ENCODE peak calls at places on chromosomes 13 and 19, in eight cellular contexts. L, F, Y, P, W, D, Z and B are unnamed samples.
A peak's percentile ranks its signal among the peaks of the same experiment; 100 is the strongest.

GRCh38 chr19:7778081-7778480 is 15.0 kb downstream of the CLEC4M start:
- DNase-seq in L (no peak), F (no peak), Y (no peak), P (peak; percentile 15), W (no peak), D (no peak), Z (peak; percentile 18), B (no peak)

GRCh38 chr13:66994097-66994496 is 236.0 kb downstream of the PCDH9 start:
- DNase-seq in L (peak; percentile 85), F (no peak), Y (peak; percentile 51), P (peak; percentile 72), W (no peak), D (peak; percentile 29), Z (peak; percentile 79), B (peak; percentile 81)

GRCh38 chr19:50838239-50838638 is 4.9 kb upstream of the KLK15 start:
- DNase-seq in L (no peak), F (peak; percentile 44), Y (no peak), P (no peak), W (no peak), D (no peak), Z (no peak), B (no peak)

GRCh38 chr19:42693760-42694350 is 46.4 kb downstream of the PSG3 start:
- DNase-seq in L (no peak), F (no peak), Y (no peak), P (peak; percentile 31), W (no peak), D (no peak), Z (no peak), B (no peak)

GRCh38 chr13:78160793-78161192 is 242.2 kb upstream of the EDNRB start:
- DNase-seq in L (no peak), F (no peak), Y (no peak), P (no peak), W (no peak), D (no peak), Z (no peak), B (no peak)

GRCh38 chr19:4115050-4115817 is 8.7 kb downstream of the MAP2K2 start:
- DNase-seq in L (no peak), F (no peak), Y (no peak), P (no peak), W (no peak), D (no peak), Z (no peak), B (no peak)

GRCh38 chr13:38417241-38417640 is 67.6 kb downstream of the UFM1 start:
- DNase-seq in L (no peak), F (no peak), Y (no peak), P (no peak), W (no peak), D (no peak), Z (no peak), B (no peak)

GRCh38 chr19:52898101-52898500 is 666 bp upstream of the ZNF320 start:
- DNase-seq in L (peak; percentile 54), F (no peak), Y (peak; percentile 14), P (peak; percentile 3), W (no peak), D (no peak), Z (no peak), B (no peak)

GRCh38 chr19:13060233-13060963 is 42.3 kb downstream of the LYL1 start:
- DNase-seq in L (peak; percentile 56), F (no peak), Y (no peak), P (no peak), W (no peak), D (no peak), Z (peak; percentile 75), B (no peak)

GRCh38 chr19:6712692-6713670 is 7.5 kb downstream of the C3 start:
- DNase-seq in L (no peak), F (no peak), Y (no peak), P (no peak), W (no peak), D (no peak), Z (no peak), B (peak; percentile 45)

GRCh38 chr19:18433735-18434398 is 4.1 kb downstream of the ISYNA1 start:
- DNase-seq in L (peak; percentile 82), F (no peak), Y (no peak), P (no peak), W (no peak), D (no peak), Z (no peak), B (no peak)

GRCh38 chr19:44728178-44728577 is 20.3 kb upstream of the BCL3 start:
- DNase-seq in L (no peak), F (no peak), Y (no peak), P (no peak), W (no peak), D (no peak), Z (no peak), B (no peak)

GRCh38 chr13:49443689-49444516 is at the start of the genes CAB39L and SETDB2:
- DNase-seq in L (peak; percentile 95), F (peak; percentile 100), Y (peak; percentile 99), P (peak; percentile 100), W (peak; percentile 98), D (peak; percentile 98), Z (peak; percentile 100), B (peak; percentile 99)

GRCh38 chr19:53877361-53877766 is 4.6 kb upstream of the PRKCG start:
- DNase-seq in L (no peak), F (no peak), Y (no peak), P (no peak), W (no peak), D (no peak), Z (no peak), B (no peak)

GRCh38 chr13:114269281-114269770 is 12.1 kb upstream of the UPF3A start:
- DNase-seq in L (no peak), F (no peak), Y (no peak), P (no peak), W (no peak), D (no peak), Z (no peak), B (no peak)
- H3K4me1 ChIP-seq in L (no peaks in the 10 kb centered on the region), F (no peaks in the 10 kb centered on the region), Y (no peaks in the 10 kb centered on the region), P (no peaks in the 10 kb centered on the region), W (no peaks in the 10 kb centered on the region), D (no peaks in the 10 kb centered on the region), Z (no peaks in the 10 kb centered on the region), B (no peaks in the 10 kb centered on the region)

GRCh38 chr13:40390290-40391008 is 276.0 kb downstream of the FOXO1 start:
- DNase-seq in L (no peak), F (no peak), Y (no peak), P (no peak), W (no peak), D (no peak), Z (no peak), B (no peak)
- TF ChIP-seq CTCF in L (peak; percentile 9), F (no peak), Y (no peak), P (no peak), W (no peak), D (no peak), Z (no peak), B (no peak)

DNA sequence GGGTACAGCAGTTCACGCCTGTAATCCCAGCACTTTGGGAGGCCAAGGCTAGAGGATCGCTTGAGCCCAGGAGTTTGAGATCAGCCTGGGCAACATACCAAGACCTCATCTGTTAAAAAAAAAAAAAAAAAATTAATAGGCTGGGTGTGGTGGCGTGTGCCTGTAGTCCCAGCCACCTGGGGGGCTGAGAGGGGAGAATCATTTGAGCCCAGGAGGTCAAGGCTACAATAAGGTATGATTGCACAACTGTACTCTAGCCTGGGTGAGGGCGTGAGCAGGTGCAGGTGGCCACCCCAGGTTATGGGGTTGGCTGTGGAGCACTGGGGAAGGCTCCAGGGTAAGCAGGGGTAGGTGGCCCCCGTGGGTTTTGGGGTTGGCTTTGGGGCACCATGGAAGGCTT is 33.9 kb downstream of the MCF2L start:
- DNase-seq in L (no peak), F (no peak), Y (no peak), P (no peak), W (no peak), D (no peak), Z (no peak), B (no peak)
- H3K4me1 ChIP-seq in L (peaks cover 4% of the 10 kb centered on the region), F (peaks cover under 1% of the 10 kb centered on the region), Y (peaks cover 6% of the 10 kb centered on the region), P (peaks cover 16% of the 10 kb centered on the region), W (peaks cover 28% of the 10 kb centered on the region), D (no peaks in the 10 kb centered on the region), Z (peaks cover 12% of the 10 kb centered on the region), B (no peaks in the 10 kb centered on the region)

GRCh38 chr13:112618501-112618900 is 30.5 kb upstream of the TUBGCP3 start:
- DNase-seq in L (no peak), F (no peak), Y (no peak), P (no peak), W (no peak), D (no peak), Z (no peak), B (no peak)

GRCh38 chr13:112617754-112618375 is 29.9 kb upstream of the TUBGCP3 start:
- DNase-seq in L (peak; percentile 32), F (no peak), Y (no peak), P (no peak), W (no peak), D (no peak), Z (no peak), B (no peak)

GRCh38 chr13:112615391-112615790 is 27.4 kb upstream of the TUBGCP3 start:
- DNase-seq in L (peak; percentile 29), F (no peak), Y (no peak), P (no peak), W (no peak), D (no peak), Z (no peak), B (no peak)

GRCh38 chr13:112614835-112615234 is 26.9 kb upstream of the TUBGCP3 start:
- DNase-seq in L (no peak), F (no peak), Y (no peak), P (no peak), W (no peak), D (no peak), Z (no peak), B (no peak)

DNA sequence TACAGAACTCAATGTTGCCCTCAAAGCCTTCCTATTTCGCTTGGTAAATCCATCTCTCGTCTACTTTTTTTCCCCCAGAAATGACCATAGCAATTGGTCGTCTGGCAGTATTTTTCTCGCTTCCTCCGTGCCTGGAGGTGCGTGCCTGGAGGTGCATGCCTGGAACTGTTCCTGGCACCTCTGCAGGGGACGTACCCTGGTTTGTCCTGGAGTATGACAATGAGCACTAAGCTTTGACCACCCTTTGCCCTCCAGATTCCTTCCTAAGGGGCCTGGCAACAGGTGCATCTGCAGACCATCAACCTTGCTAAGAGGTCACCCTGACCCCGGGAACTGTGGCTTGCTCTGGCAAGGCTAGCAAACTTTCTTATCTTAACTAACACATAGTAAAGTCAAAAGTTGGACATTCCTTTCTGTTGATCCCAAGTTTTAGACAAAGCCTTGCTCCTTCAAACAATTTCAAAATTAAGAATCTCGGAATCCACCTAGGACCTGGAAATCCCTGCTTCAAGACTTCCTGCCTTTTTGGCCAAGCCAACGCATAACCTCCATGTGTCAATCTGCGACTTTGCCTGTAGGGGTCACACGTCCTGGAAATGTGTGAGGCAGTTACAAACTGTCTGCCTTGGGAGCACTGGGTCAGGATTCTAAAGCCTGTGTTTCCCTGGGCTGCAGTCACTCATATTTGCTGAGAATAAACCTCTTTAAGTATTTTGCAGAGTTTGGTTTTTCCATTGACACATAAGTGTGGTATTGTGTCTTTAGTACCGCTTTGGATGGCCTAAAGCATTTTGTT is 28.8 kb upstream of the TUBGCP3 start:
- DNase-seq in L (peak; percentile 53), F (no peak), Y (no peak), P (peak; percentile 43), W (no peak), D (no peak), Z (no peak), B (no peak)
- TF ChIP-seq CTCF in L (peak; percentile 90), F (no peak), Y (peak; percentile 48), P (peak; percentile 33), W (peak; percentile 22), D (peak; percentile 47), Z (peak; percentile 61), B (peak; percentile 44)